ENCODE peak calls at places on chromosomes 3 and 15, in nine cellular contexts. One of them, this sample, is unnamed.

GRCh38 chr3:194129581-194130133 is 6.3 kb upstream of the HES1 start:
- DNase-seq in SJSA1: no peak
- DNase-seq in kidney: peak; percentile 83
- DNase-seq in breast epithelium: no peak
- DNase-seq in cardiac muscle cell: peak; percentile 93
- DNase-seq in CD8-positive, alpha-beta T cell: no peak
- DNase-seq in mucosa of descending colon: peak; percentile 64
- DNase-seq in tibial artery: no peak
- DNase-seq in mesendoderm: peak; percentile 78
- DNase-seq in this sample: no peak

GRCh38 chr15:33107950-33108349 is 86.6 kb downstream of the FMN1 start:
- DNase-seq in SJSA1: no peak
- DNase-seq in kidney: no peak
- DNase-seq in breast epithelium: no peak
- DNase-seq in cardiac muscle cell: no peak
- DNase-seq in CD8-positive, alpha-beta T cell: no peak
- DNase-seq in mucosa of descending colon: no peak
- DNase-seq in tibial artery: no peak
- DNase-seq in mesendoderm: no peak
- DNase-seq in this sample: no peak

GRCh38 chr3:62562596-62562995 is 189.2 kb upstream of the FEZF2 start:
- DNase-seq in SJSA1: no peak
- DNase-seq in kidney: no peak
- DNase-seq in breast epithelium: no peak
- DNase-seq in cardiac muscle cell: peak; percentile 56
- DNase-seq in CD8-positive, alpha-beta T cell: no peak
- DNase-seq in mucosa of descending colon: no peak
- DNase-seq in tibial artery: peak; percentile 45
- DNase-seq in mesendoderm: no peak
- DNase-seq in this sample: no peak

GRCh38 chr3:101216710-101217457 is 103.5 kb downstream of the IMPG2 start:
- DNase-seq in SJSA1: no peak
- DNase-seq in kidney: peak; percentile 51
- DNase-seq in breast epithelium: no peak
- DNase-seq in cardiac muscle cell: peak; percentile 43
- DNase-seq in CD8-positive, alpha-beta T cell: no peak
- DNase-seq in mucosa of descending colon: no peak
- DNase-seq in tibial artery: peak; percentile 85
- DNase-seq in mesendoderm: no peak
- DNase-seq in this sample: no peak

GRCh38 chr15:69929905-69930630 is 167.6 kb downstream of the TLE3 start:
- DNase-seq in SJSA1: no peak
- DNase-seq in kidney: no peak
- DNase-seq in breast epithelium: no peak
- DNase-seq in cardiac muscle cell: no peak
- DNase-seq in CD8-positive, alpha-beta T cell: no peak
- DNase-seq in mucosa of descending colon: no peak
- DNase-seq in tibial artery: no peak
- DNase-seq in mesendoderm: no peak
- DNase-seq in this sample: no peak

GRCh38 chr15:100101389-100102089 is 240.2 kb downstream of the ADAMTS17 start:
- DNase-seq in SJSA1: no peak
- DNase-seq in kidney: no peak
- DNase-seq in breast epithelium: no peak
- DNase-seq in cardiac muscle cell: no peak
- DNase-seq in CD8-positive, alpha-beta T cell: no peak
- DNase-seq in mucosa of descending colon: no peak
- DNase-seq in tibial artery: peak; percentile 58
- DNase-seq in mesendoderm: no peak
- DNase-seq in this sample: no peak

GRCh38 chr3:124639406-124640237 is 90.6 kb upstream of the UMPS start:
- DNase-seq in SJSA1: no peak
- DNase-seq in kidney: no peak
- DNase-seq in breast epithelium: no peak
- DNase-seq in cardiac muscle cell: no peak
- DNase-seq in CD8-positive, alpha-beta T cell: no peak
- DNase-seq in mucosa of descending colon: no peak
- DNase-seq in tibial artery: no peak
- DNase-seq in mesendoderm: no peak
- DNase-seq in this sample: no peak

GRCh38 chr3:141797167-141797773 is 34.1 kb downstream of the GRK7 start:
- DNase-seq in SJSA1: no peak
- DNase-seq in kidney: peak; percentile 90
- DNase-seq in breast epithelium: no peak
- DNase-seq in cardiac muscle cell: peak; percentile 82
- DNase-seq in CD8-positive, alpha-beta T cell: no peak
- DNase-seq in mucosa of descending colon: peak; percentile 65
- DNase-seq in tibial artery: peak; percentile 31
- DNase-seq in mesendoderm: peak; percentile 95
- DNase-seq in this sample: peak; percentile 73

DNA sequence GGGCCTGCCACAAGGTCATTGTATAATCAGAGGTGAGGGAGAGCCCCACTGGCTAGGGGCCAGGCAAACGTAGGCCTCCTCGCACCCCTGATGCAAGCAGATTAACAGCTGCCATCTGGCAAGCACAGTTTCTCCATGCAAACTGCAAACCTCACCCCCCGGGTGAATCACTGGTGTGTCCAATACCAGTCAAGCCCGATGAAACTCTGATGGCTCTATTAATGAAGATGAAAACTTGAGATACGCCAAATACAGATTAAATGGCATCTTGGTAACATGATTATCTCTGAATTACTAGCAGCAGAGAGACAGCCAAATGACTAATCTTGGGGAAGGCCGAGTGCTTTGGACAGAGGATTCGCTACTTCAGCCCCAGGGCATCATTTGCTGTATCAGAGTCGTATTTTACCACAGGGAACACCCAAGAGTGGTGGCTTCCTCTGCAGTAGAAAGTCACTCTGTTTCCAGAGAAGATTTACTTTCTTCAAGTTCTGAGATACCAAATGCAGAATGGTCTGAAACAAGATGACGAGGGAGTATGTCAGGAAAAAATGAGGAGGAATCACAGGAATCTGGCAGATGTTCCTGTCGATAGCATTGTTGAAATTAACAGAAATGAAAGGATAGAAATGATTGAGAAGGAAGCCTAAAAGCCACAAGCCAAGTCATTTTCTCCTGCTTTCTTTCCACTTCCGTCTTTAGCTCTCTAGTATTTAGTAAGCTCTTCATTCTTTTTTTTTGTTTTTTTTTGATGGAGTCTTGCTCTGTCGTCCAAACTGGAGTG is 96.2 kb upstream of the NR2F2 start:
- DNase-seq in SJSA1: peak; percentile 18
- DNase-seq in kidney: no peak
- DNase-seq in breast epithelium: no peak
- DNase-seq in cardiac muscle cell: peak; percentile 47
- DNase-seq in CD8-positive, alpha-beta T cell: no peak
- DNase-seq in mucosa of descending colon: no peak
- DNase-seq in tibial artery: peak; percentile 26
- DNase-seq in mesendoderm: no peak
- DNase-seq in this sample: no peak
- H3K4me3 ChIP-seq in SJSA1: no peak overlapping the region
- H3K4me3 ChIP-seq in kidney: no peak overlapping the region
- H3K4me3 ChIP-seq in breast epithelium: no peak overlapping the region
- H3K4me3 ChIP-seq in cardiac muscle cell: no peak overlapping the region
- H3K4me3 ChIP-seq in CD8-positive, alpha-beta T cell: no peak overlapping the region
- H3K4me3 ChIP-seq in mucosa of descending colon: no peak overlapping the region
- H3K4me3 ChIP-seq in tibial artery: no peak overlapping the region
- H3K4me3 ChIP-seq in mesendoderm: no peak overlapping the region
- H3K4me3 ChIP-seq in this sample: no peak overlapping the region

DNA sequence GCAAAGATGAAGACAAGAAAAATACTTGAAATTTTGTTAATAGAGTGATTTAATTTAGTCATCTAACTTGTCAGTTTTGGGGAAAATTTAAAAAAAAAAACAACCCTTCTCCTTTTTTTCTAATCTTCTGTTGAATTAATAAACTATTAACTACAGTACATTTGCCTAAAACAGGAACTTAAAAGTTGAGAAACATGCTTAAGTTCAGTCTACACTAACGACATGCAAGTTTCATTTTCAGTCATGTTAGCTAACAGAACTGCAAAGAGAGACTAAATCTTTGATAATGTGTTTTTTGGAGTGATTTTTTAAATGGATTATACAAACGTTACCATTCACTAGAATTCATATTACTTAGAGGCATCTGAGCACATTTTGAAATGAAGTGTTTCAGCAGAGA is 71.9 kb upstream of the MBNL1 start:
- DNase-seq in SJSA1: no peak
- DNase-seq in kidney: no peak
- DNase-seq in breast epithelium: no peak
- DNase-seq in cardiac muscle cell: no peak
- DNase-seq in CD8-positive, alpha-beta T cell: no peak
- DNase-seq in mucosa of descending colon: no peak
- DNase-seq in tibial artery: no peak
- DNase-seq in mesendoderm: no peak
- DNase-seq in this sample: no peak
- H3K4me1 ChIP-seq in SJSA1: no peaks in the 10 kb centered on the region
- H3K4me1 ChIP-seq in kidney: no peaks in the 10 kb centered on the region
- H3K4me1 ChIP-seq in breast epithelium: no peaks in the 10 kb centered on the region
- H3K4me1 ChIP-seq in cardiac muscle cell: peaks cover 25% of the 10 kb centered on the region
- H3K4me1 ChIP-seq in CD8-positive, alpha-beta T cell: peaks cover 68% of the 10 kb centered on the region
- H3K4me1 ChIP-seq in mucosa of descending colon: no peaks in the 10 kb centered on the region
- H3K4me1 ChIP-seq in tibial artery: peaks cover 23% of the 10 kb centered on the region
- H3K4me1 ChIP-seq in mesendoderm: no peaks in the 10 kb centered on the region
- H3K4me1 ChIP-seq in this sample: no peaks in the 10 kb centered on the region

GRCh38 chr3:126910231-126910630 is 72.7 kb upstream of the PLXNA1 start:
- DNase-seq in SJSA1: no peak
- DNase-seq in kidney: no peak
- DNase-seq in breast epithelium: no peak
- DNase-seq in cardiac muscle cell: no peak
- DNase-seq in CD8-positive, alpha-beta T cell: no peak
- DNase-seq in mucosa of descending colon: no peak
- DNase-seq in tibial artery: no peak
- DNase-seq in mesendoderm: no peak
- DNase-seq in this sample: no peak

GRCh38 chr3:126913524-126913923 is 69.4 kb upstream of the PLXNA1 start:
- DNase-seq in SJSA1: peak; percentile 14
- DNase-seq in kidney: no peak
- DNase-seq in breast epithelium: no peak
- DNase-seq in cardiac muscle cell: no peak
- DNase-seq in CD8-positive, alpha-beta T cell: no peak
- DNase-seq in mucosa of descending colon: no peak
- DNase-seq in tibial artery: no peak
- DNase-seq in mesendoderm: no peak
- DNase-seq in this sample: no peak

GRCh38 chr3:126912491-126913195 is 70.3 kb upstream of the PLXNA1 start:
- DNase-seq in SJSA1: no peak
- DNase-seq in kidney: no peak
- DNase-seq in breast epithelium: no peak
- DNase-seq in cardiac muscle cell: no peak
- DNase-seq in CD8-positive, alpha-beta T cell: no peak
- DNase-seq in mucosa of descending colon: no peak
- DNase-seq in tibial artery: no peak
- DNase-seq in mesendoderm: no peak
- DNase-seq in this sample: no peak

GRCh38 chr3:126912027-126912422 is 70.9 kb upstream of the PLXNA1 start:
- DNase-seq in SJSA1: no peak
- DNase-seq in kidney: no peak
- DNase-seq in breast epithelium: no peak
- DNase-seq in cardiac muscle cell: no peak
- DNase-seq in CD8-positive, alpha-beta T cell: no peak
- DNase-seq in mucosa of descending colon: no peak
- DNase-seq in tibial artery: peak; percentile 34
- DNase-seq in mesendoderm: no peak
- DNase-seq in this sample: no peak

GRCh38 chr3:126911162-126912026 is 71.5 kb upstream of the PLXNA1 start:
- DNase-seq in SJSA1: peak; percentile 94
- DNase-seq in kidney: peak; percentile 78
- DNase-seq in breast epithelium: no peak
- DNase-seq in cardiac muscle cell: peak; percentile 86
- DNase-seq in CD8-positive, alpha-beta T cell: peak; percentile 25
- DNase-seq in mucosa of descending colon: peak; percentile 67
- DNase-seq in tibial artery: peak; percentile 65
- DNase-seq in mesendoderm: peak; percentile 90
- DNase-seq in this sample: peak; percentile 61
- H3K4me3 ChIP-seq in SJSA1: no peak overlapping the region
- H3K4me3 ChIP-seq in kidney: no peak overlapping the region
- H3K4me3 ChIP-seq in breast epithelium: no peak overlapping the region
- H3K4me3 ChIP-seq in cardiac muscle cell: no peak overlapping the region
- H3K4me3 ChIP-seq in CD8-positive, alpha-beta T cell: no peak overlapping the region
- H3K4me3 ChIP-seq in mucosa of descending colon: no peak overlapping the region
- H3K4me3 ChIP-seq in tibial artery: no peak overlapping the region
- H3K4me3 ChIP-seq in mesendoderm: no peak overlapping the region
- H3K4me3 ChIP-seq in this sample: no peak overlapping the region

GRCh38 chr3:23657647-23658046 is 148.1 kb upstream of the UBE2E1 start:
- DNase-seq in SJSA1: no peak
- DNase-seq in kidney: no peak
- DNase-seq in breast epithelium: no peak
- DNase-seq in cardiac muscle cell: no peak
- DNase-seq in CD8-positive, alpha-beta T cell: no peak
- DNase-seq in mucosa of descending colon: no peak
- DNase-seq in tibial artery: no peak
- DNase-seq in mesendoderm: no peak
- DNase-seq in this sample: no peak

GRCh38 chr3:23659274-23659673 is 146.5 kb upstream of the UBE2E1 start:
- DNase-seq in SJSA1: no peak
- DNase-seq in kidney: no peak
- DNase-seq in breast epithelium: no peak
- DNase-seq in cardiac muscle cell: no peak
- DNase-seq in CD8-positive, alpha-beta T cell: no peak
- DNase-seq in mucosa of descending colon: no peak
- DNase-seq in tibial artery: no peak
- DNase-seq in mesendoderm: no peak
- DNase-seq in this sample: no peak

GRCh38 chr3:23656821-23657220 is 148.9 kb upstream of the UBE2E1 start:
- DNase-seq in SJSA1: no peak
- DNase-seq in kidney: no peak
- DNase-seq in breast epithelium: no peak
- DNase-seq in cardiac muscle cell: no peak
- DNase-seq in CD8-positive, alpha-beta T cell: no peak
- DNase-seq in mucosa of descending colon: no peak
- DNase-seq in tibial artery: no peak
- DNase-seq in mesendoderm: no peak
- DNase-seq in this sample: no peak

GRCh38 chr3:23662079-23662617 is 143.6 kb upstream of the UBE2E1 start:
- DNase-seq in SJSA1: peak; percentile 93
- DNase-seq in kidney: no peak
- DNase-seq in breast epithelium: no peak
- DNase-seq in cardiac muscle cell: no peak
- DNase-seq in CD8-positive, alpha-beta T cell: no peak
- DNase-seq in mucosa of descending colon: no peak
- DNase-seq in tibial artery: no peak
- DNase-seq in mesendoderm: no peak
- DNase-seq in this sample: no peak

DNA sequence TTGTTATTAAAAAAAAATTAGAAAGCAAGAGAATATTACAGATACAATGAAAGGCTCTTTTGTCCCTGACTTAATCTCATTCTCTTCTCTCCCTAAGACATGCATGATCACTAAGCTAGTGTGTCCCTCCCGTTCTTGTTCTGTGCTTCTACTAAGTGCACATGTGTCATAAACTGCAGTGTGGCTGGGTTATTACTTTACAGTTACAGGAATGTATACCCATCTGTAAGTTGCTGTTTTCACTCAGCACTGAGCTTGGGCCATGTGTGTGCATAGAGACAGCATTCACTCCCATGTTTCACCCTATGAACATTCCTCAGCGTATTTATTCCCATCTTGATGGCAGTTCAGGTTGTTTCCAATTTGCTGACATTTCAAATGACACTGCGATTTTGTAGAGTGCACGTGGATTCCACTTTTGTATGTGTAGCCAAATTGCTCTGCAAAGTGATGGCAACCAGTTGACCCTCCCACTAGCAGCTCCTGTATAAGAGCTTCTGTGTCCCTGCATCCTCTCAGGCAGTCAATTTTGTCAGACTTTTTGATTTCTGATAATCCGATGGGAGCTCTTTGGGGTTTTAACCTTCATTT is 145.8 kb upstream of the UBE2E1 start:
- DNase-seq in SJSA1: no peak
- DNase-seq in kidney: no peak
- DNase-seq in breast epithelium: no peak
- DNase-seq in cardiac muscle cell: no peak
- DNase-seq in CD8-positive, alpha-beta T cell: no peak
- DNase-seq in mucosa of descending colon: no peak
- DNase-seq in tibial artery: no peak
- DNase-seq in mesendoderm: no peak
- DNase-seq in this sample: no peak
- H3K4me1 ChIP-seq in SJSA1: peaks cover 31% of the 10 kb centered on the region
- H3K4me1 ChIP-seq in kidney: no peaks in the 10 kb centered on the region
- H3K4me1 ChIP-seq in breast epithelium: no peaks in the 10 kb centered on the region
- H3K4me1 ChIP-seq in cardiac muscle cell: peaks cover 5% of the 10 kb centered on the region
- H3K4me1 ChIP-seq in CD8-positive, alpha-beta T cell: no peaks in the 10 kb centered on the region
- H3K4me1 ChIP-seq in mucosa of descending colon: no peaks in the 10 kb centered on the region
- H3K4me1 ChIP-seq in tibial artery: no peaks in the 10 kb centered on the region
- H3K4me1 ChIP-seq in mesendoderm: no peaks in the 10 kb centered on the region
- H3K4me1 ChIP-seq in this sample: no peaks in the 10 kb centered on the region

This sample was measured in A673.